ENCODE peak calls at places on chromosomes 5 and 9, in six cellular contexts. L is T follicular helper cell; O is T47D; C is effector memory CD4-positive, alpha-beta T cell; K is NB4; T is stimulated activated CD4-positive, alpha-beta T cell treated with anti-CD3 and anti-CD28 coated beads, Interleukin-2, amount 100 ng/mL, for 48 hours. Y is an unnamed sample.

GRCh38 chr5:175678074-175678473 is 20.2 kb downstream of the HRH2 start:
- DNase-seq in C (no peak), K (no peak), T (no peak), L (no peak), O (no peak), Y (no peak)

GRCh38 chr9:127311239-127311741 is 46.7 kb downstream of the GARNL3 start:
- DNase-seq in O (peak; percentile 12), C (no peak), L (no peak), K (peak; percentile 52), T (peak; percentile 5), Y (no peak)

GRCh38 chr9:113131689-113132151 is 19.1 kb upstream of the SLC31A2 start:
- DNase-seq in C (no peak), O (no peak), L (no peak), K (peak; percentile 58), T (no peak), Y (no peak)

GRCh38 chr9:76591256-76591950 is 132.4 kb downstream of the GCNT1 start:
- DNase-seq in C (no peak), K (peak; percentile 91), O (no peak), L (no peak), T (no peak), Y (no peak)

GRCh38 chr9:35085078-35085477 is 5.3 kb upstream of the FANCG start:
- DNase-seq in L (no peak), O (no peak), C (no peak), T (no peak), K (no peak), Y (no peak)

GRCh38 chr5:56155992-56156584 is 77.0 kb downstream of the ANKRD55 start:
- DNase-seq in C (no peak), O (no peak), K (peak; percentile 47), T (no peak), L (no peak), Y (no peak)

GRCh38 chr5:119315516-119315949 is 40.3 kb upstream of the TNFAIP8 start:
- DNase-seq in K (peak; percentile 83), C (no peak), T (no peak), O (no peak), L (no peak), Y (no peak)

GRCh38 chr5:26660116-26660515 is 378.3 kb downstream of the CDH9 start:
- DNase-seq in L (no peak), K (no peak), O (no peak), T (no peak), C (no peak), Y (no peak)

GRCh38 chr5:57137401-57137800 is 36.5 kb upstream of the GPBP1 start:
- DNase-seq in C (no peak), O (no peak), K (peak; percentile 3), T (no peak), L (no peak), Y (no peak)

GRCh38 chr5:173486355-173486754 is 130.1 kb downstream of the BOD1 start:
- DNase-seq in T (no peak), O (no peak), K (no peak), C (no peak), L (no peak), Y (no peak)

GRCh38 chr5:133531634-133532033 is 80.7 kb downstream of the FSTL4 start:
- DNase-seq in K (no peak), T (no peak), C (no peak), O (no peak), L (no peak), Y (no peak)

GRCh38 chr9:87063883-87064282 is 116.6 kb upstream of the GAS1 start:
- DNase-seq in T (no peak), L (no peak), C (no peak), O (no peak), K (no peak), Y (no peak)

GRCh38 chr5:139881145-139881733 is 85.6 kb downstream of the PSD2 start:
- DNase-seq in K (no peak), T (no peak), O (no peak), C (no peak), L (no peak), Y (no peak)

GRCh38 chr5:112396430-112396829 is 22.6 kb downstream of the EPB41L4A start:
- DNase-seq in O (no peak), K (no peak), T (no peak), C (no peak), L (no peak), Y (no peak)

GRCh38 chr5:28603869-28604268 is 1565.5 kb upstream of the CDH9 start:
- DNase-seq in K (no peak), C (no peak), T (no peak), L (no peak), O (no peak), Y (no peak)

GRCh38 chr5:658103-658502 is 35.0 kb downstream of the TPPP start:
- DNase-seq in L (no peak), T (no peak), O (no peak), K (no peak), C (no peak), Y (no peak)

GRCh38 chr9:72718503-72718902 is 197.1 kb downstream of the TMC1 start:
- DNase-seq in T (no peak), C (no peak), O (no peak), L (no peak), K (no peak), Y (no peak)

GRCh38 chr5:74903165-74903787 is 37.1 kb upstream of the FAM169A start:
- DNase-seq in T (no peak), C (peak; percentile 3), O (peak; percentile 68), K (no peak), L (no peak), Y (no peak)

GRCh38 chr9:107484117-107484723 is 5.3 kb downstream of the KLF4 start:
- DNase-seq in K (peak; percentile 81), L (no peak), C (no peak), T (no peak), O (peak; percentile 73), Y (no peak)

GRCh38 chr5:77971965-77972544 is 195.9 kb upstream of the TBCA start:
- DNase-seq in O (no peak), T (no peak), C (no peak), L (no peak), K (no peak), Y (no peak)

GRCh38 chr5:146832985-146833732 is 45.4 kb downstream of the PPP2R2B start:
- DNase-seq in T (no peak), K (no peak), L (no peak), O (no peak), C (no peak), Y (no peak)

GRCh38 chr5:137572042-137572695 is 73.0 kb upstream of the SPOCK1 start:
- DNase-seq in T (no peak), O (no peak), C (no peak), K (no peak), L (no peak), Y (no peak)

GRCh38 chr9:124954255-124954654 is 13.4 kb upstream of the GOLGA1 start:
- DNase-seq in T (no peak), L (no peak), K (no peak), C (no peak), O (no peak), Y (no peak)

GRCh38 chr9:101582593-101582992 is 12.2 kb downstream of the PPP3R2 start:
- DNase-seq in T (no peak), K (no peak), C (no peak), O (no peak), L (no peak), Y (no peak)

GRCh38 chr5:99032234-99033013 is 103.6 kb upstream of the CHD1 start:
- DNase-seq in T (no peak), K (peak; percentile 76), O (peak; percentile 36), L (no peak), C (peak; percentile 2), Y (peak; percentile 38)

GRCh38 chr5:14492341-14492964 is 89.1 kb upstream of the OTULINL start:
- DNase-seq in O (no peak), C (no peak), L (no peak), K (no peak), T (no peak), Y (no peak)

GRCh38 chr9:127214421-127215265 is 49.9 kb upstream of the GARNL3 start:
- DNase-seq in O (peak; percentile 90), K (peak; percentile 54), L (peak; percentile 41), C (peak; percentile 42), T (peak; percentile 62), Y (peak; percentile 70)

GRCh38 chr5:117098094-117098493 is 523.5 kb upstream of the SEMA6A start:
- DNase-seq in O (no peak), L (no peak), T (no peak), C (no peak), K (no peak), Y (no peak)

GRCh38 chr9:121650220-121651013 is 1.0 kb upstream of the DAB2IP start:
- DNase-seq in K (peak; percentile 84), T (no peak), C (no peak), L (no peak), O (no peak), Y (no peak)

GRCh38 chr5:38329132-38329715 is 70.9 kb downstream of the EGFLAM start:
- DNase-seq in T (no peak), C (no peak), K (peak; percentile 5), L (no peak), O (no peak), Y (no peak)

Y was measured in cerebellar nuclear complex.